ENCODE peak calls at places on chromosomes 3 and 15, in ten cellular contexts. G, U, A, T, R, V, J, D, P and I are unnamed samples.
A peak's percentile ranks its signal among the peaks of the same experiment; 100 is the strongest.

GRCh38 chr15:85749261-85750151 is 45.2 kb downstream of the KLHL25 start:
- DNase-seq in J (no peak), A (no peak), D (no peak), P (peak; percentile 86), R (no peak), G (no peak), T (peak; percentile 51), V (no peak), U (no peak), I (peak; percentile 60)

GRCh38 chr3:127168271-127168670 is 24.7 kb upstream of the PRR23E start:
- DNase-seq in P (no peak), R (no peak), G (no peak), T (no peak), A (peak; percentile 85), U (no peak), V (no peak), D (peak; percentile 72), J (no peak), I (no peak)

GRCh38 chr15:83445653-83446052 is 1.5 kb upstream of the SH3GL3 start:
- DNase-seq in J (no peak), V (no peak), T (no peak), A (no peak), P (no peak), U (no peak), G (no peak), D (no peak), R (no peak), I (no peak)

GRCh38 chr15:99016680-99017321 is 9.2 kb upstream of the PGPEP1L start:
- DNase-seq in G (no peak), D (no peak), U (no peak), R (no peak), J (no peak), T (no peak), A (no peak), P (no peak), V (no peak), I (no peak)

GRCh38 chr3:41352526-41352925 is 153.2 kb downstream of the CTNNB1 start:
- DNase-seq in A (no peak), R (no peak), J (no peak), U (no peak), P (no peak), G (no peak), V (no peak), T (no peak), D (no peak), I (no peak)

GRCh38 chr3:133747373-133747772 is 1.2 kb downstream of the TF start:
- DNase-seq in J (no peak), V (no peak), A (no peak), T (no peak), R (no peak), G (no peak), U (no peak), P (no peak), D (no peak), I (no peak)

GRCh38 chr3:138608322-138609214 is at the start of gene FAIM:
- DNase-seq in A (peak; percentile 75), J (peak; percentile 46), G (no peak), R (peak; percentile 78), V (peak; percentile 46), P (peak; percentile 85), D (peak; percentile 80), U (no peak), T (peak; percentile 91), I (peak; percentile 66)

GRCh38 chr15:57914350-57915055 is 151.0 kb downstream of the ALDH1A2 start:
- DNase-seq in V (no peak), D (no peak), R (no peak), P (no peak), A (no peak), J (no peak), T (peak; percentile 75), U (no peak), G (no peak), I (no peak)

DNA sequence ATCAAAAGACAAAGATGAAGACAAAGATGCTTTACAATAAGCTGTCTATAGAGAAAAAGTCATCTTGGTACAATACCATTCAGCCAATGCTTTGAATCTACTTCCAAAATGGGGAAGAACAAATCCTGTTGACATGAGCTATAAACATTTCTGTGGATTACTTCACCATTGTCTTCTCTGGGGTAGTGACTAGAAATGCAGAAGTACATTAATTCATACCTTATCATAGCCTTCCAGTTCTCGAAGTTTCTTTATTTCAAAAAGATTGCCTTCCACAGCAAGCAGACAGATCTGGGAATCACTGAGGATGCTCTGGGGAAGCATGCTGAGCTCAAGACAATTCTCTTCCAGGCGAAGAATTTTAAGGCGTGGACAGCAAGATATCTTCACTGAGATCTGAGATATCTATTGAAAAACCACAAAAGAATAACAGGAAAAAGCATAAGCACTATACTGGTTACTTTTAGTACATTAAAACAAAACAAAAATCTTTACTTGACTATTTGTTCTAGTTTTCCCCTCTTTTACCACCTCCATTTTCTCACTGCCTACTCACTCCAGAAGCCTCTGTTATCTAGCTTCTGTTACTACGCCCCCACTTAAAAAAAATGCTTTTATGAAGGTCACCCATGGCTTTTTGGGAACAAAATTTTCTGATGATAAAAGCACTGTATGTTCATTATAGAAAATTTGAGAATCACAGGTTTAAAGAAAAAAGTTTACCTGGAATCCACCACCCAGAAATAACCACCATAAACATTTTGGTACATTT is 3.5 kb downstream of the LRRC57 start:
- DNase-seq in R (no peak), J (no peak), D (no peak), P (no peak), V (no peak), A (no peak), T (no peak), G (no peak), U (no peak), I (no peak)
- H3K27ac ChIP-seq in R (no peak overlapping the region), J (no peak overlapping the region), D (no peak overlapping the region), P (no peak overlapping the region), V (no peak overlapping the region), A (no peak overlapping the region), T (peak overlapping the region; percentile 72), G (no peak overlapping the region), U (no peak overlapping the region), I (no peak overlapping the region)

GRCh38 chr15:64697911-64698369 is 77.4 kb downstream of the RBPMS2 start:
- DNase-seq in J (no peak), P (no peak), G (no peak), A (no peak), D (no peak), R (no peak), V (no peak), T (no peak), U (no peak), I (no peak)

GRCh38 chr15:64702816-64703631 is 72.4 kb downstream of the RBPMS2 start:
- DNase-seq in R (peak; percentile 97), G (peak; percentile 93), T (peak; percentile 99), V (peak; percentile 94), U (peak; percentile 88), P (peak; percentile 98), A (peak; percentile 99), D (peak; percentile 99), J (peak; percentile 67), I (peak; percentile 99)

GRCh38 chr15:64701482-64701881 is 73.9 kb downstream of the RBPMS2 start:
- DNase-seq in A (no peak), D (no peak), U (no peak), P (no peak), T (no peak), R (no peak), V (peak; percentile 51), G (no peak), J (no peak), I (no peak)

GRCh38 chr15:64701051-64701450 is 74.3 kb downstream of the RBPMS2 start:
- DNase-seq in V (no peak), U (no peak), G (no peak), A (no peak), P (no peak), D (no peak), J (no peak), R (no peak), T (no peak), I (no peak)

GRCh38 chr15:64699767-64700388 is 75.5 kb downstream of the RBPMS2 start:
- DNase-seq in R (peak; percentile 66), P (no peak), A (no peak), J (no peak), D (no peak), G (no peak), T (no peak), V (no peak), U (no peak), I (no peak)
- H3K27ac ChIP-seq in R (peak overlapping the region; percentile 58), P (peak overlapping the region; percentile 90), A (peak overlapping the region; percentile 72), J (no peak overlapping the region), D (no peak overlapping the region), G (no peak overlapping the region), T (peak overlapping the region; percentile 82), V (peak overlapping the region; percentile 91), U (no peak overlapping the region), I (no peak overlapping the region)

DNA sequence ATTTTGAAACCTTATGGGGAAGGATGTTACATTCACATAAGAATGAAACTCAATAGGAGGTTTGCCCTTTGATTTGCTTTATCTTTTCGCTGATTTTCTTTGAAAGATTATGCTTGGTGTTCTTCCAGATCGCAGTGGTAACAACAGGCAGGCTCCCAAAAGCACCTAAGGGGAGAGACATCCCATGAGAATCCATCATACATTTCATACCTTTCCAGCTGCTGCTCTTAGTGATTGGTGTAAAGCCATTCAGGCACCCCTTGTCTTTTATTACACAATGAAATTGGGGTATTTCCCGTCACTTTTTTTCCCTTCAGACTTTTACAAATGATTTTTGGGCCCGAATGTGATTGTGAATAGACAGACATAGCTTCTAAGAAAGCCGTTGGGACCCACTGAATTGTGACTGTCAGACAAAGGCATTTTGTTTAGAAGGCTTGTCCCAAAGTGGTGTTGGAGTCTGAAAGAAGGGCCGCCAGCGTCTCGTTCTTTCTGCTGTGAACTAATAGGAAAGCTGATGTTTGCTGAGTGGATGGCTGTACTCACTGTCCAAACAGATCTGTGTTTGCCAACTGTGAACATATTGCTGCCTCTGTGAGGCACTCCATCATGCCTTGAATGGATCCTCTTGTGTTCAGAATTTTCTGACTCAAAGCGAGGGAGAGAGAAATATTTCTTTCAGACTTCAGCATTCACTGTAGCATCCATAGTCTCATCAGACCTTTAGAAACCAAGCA is 164.3 kb downstream of the FNDC3B start:
- DNase-seq in J (no peak), D (no peak), T (no peak), A (peak; percentile 46), G (no peak), U (no peak), V (no peak), P (no peak), R (peak; percentile 43), I (no peak)
- H3K27ac ChIP-seq in J (no peak overlapping the region), D (no peak overlapping the region), T (peak overlapping the region; percentile 57), A (no peak overlapping the region), G (no peak overlapping the region), U (no peak overlapping the region), V (peak overlapping the region; percentile 64), P (peak overlapping the region; percentile 73), R (peak overlapping the region; percentile 66), I (peak overlapping the region; percentile 7)

GRCh38 chr3:58369038-58369437 is 36.3 kb downstream of the PXK start:
- DNase-seq in P (no peak), R (peak; percentile 53), T (no peak), V (no peak), A (no peak), U (no peak), D (no peak), J (no peak), G (no peak), I (no peak)

GRCh38 chr3:58366699-58367098 is 34.0 kb downstream of the PXK start:
- DNase-seq in V (no peak), A (no peak), J (no peak), R (no peak), G (no peak), T (no peak), D (no peak), U (no peak), P (no peak), I (no peak)

GRCh38 chr3:58370407-58370806 is 37.7 kb downstream of the PXK start:
- DNase-seq in U (no peak), G (no peak), P (no peak), T (no peak), A (no peak), V (no peak), J (no peak), D (no peak), R (no peak), I (no peak)

GRCh38 chr3:58375209-58375608 is 42.5 kb downstream of the PXK start:
- DNase-seq in T (no peak), D (no peak), P (no peak), U (no peak), V (no peak), G (no peak), R (no peak), J (no peak), A (no peak), I (no peak)

GRCh38 chr3:58369876-58370275 is 37.2 kb downstream of the PXK start:
- DNase-seq in R (no peak), D (no peak), U (no peak), G (no peak), V (no peak), J (no peak), P (no peak), T (no peak), A (no peak), I (no peak)
- H3K27ac ChIP-seq in R (no peak overlapping the region), D (no peak overlapping the region), U (no peak overlapping the region), G (no peak overlapping the region), V (no peak overlapping the region), J (no peak overlapping the region), P (no peak overlapping the region), T (no peak overlapping the region), A (no peak overlapping the region), I (no peak overlapping the region)